ENCODE peak calls at places on chromosomes 5 and 9, in seven cellular contexts. J, E, B, U, K, T and Z are unnamed samples.

GRCh38 chr5:161846731-161847130 is 1.2 kb upstream of the GABRA1 start:
- DNase-seq in E (no peak), B (no peak), K (no peak), U (no peak), T (peak; percentile 65), J (no peak), Z (no peak)

GRCh38 chr5:102807878-102808502 is 52.9 kb downstream of the PAM start:
- DNase-seq in J (no peak), T (peak; percentile 70), E (no peak), B (no peak), U (no peak), K (no peak), Z (no peak)

GRCh38 chr9:2622361-2623045 is 916 bp downstream of the VLDLR start:
- DNase-seq in J (peak; percentile 52), E (peak; percentile 81), U (peak; percentile 78), T (peak; percentile 44), K (no peak), B (peak; percentile 70), Z (peak; percentile 34)

GRCh38 chr5:170430871-170431437 is 41.8 kb upstream of the KCNMB1 start:
- DNase-seq in U (no peak), E (no peak), K (no peak), T (peak; percentile 28), J (no peak), B (no peak), Z (no peak)

GRCh38 chr9:87765521-87765920 is 39.6 kb downstream of the CTSL start:
- DNase-seq in J (no peak), B (no peak), E (no peak), U (no peak), K (no peak), T (no peak), Z (no peak)

GRCh38 chr5:82308416-82308815 is 30.3 kb upstream of the RPS23 start:
- DNase-seq in U (no peak), K (no peak), B (no peak), E (no peak), J (no peak), T (no peak), Z (no peak)

GRCh38 chr5:71937906-71938698 is 169.2 kb upstream of the MAP1B start:
- DNase-seq in B (no peak), T (no peak), J (no peak), U (no peak), K (no peak), E (no peak), Z (no peak)

GRCh38 chr5:39267185-39267584 is 47.8 kb upstream of the FYB1 start:
- DNase-seq in B (no peak), E (no peak), U (no peak), K (no peak), T (no peak), J (no peak), Z (no peak)

GRCh38 chr5:159337291-159337974 is 7.1 kb upstream of the IL12B start:
- DNase-seq in J (no peak), U (no peak), B (peak; percentile 62), T (no peak), K (peak; percentile 84), E (no peak), Z (peak; percentile 75)

GRCh38 chr5:87394407-87394806 is 18.3 kb downstream of the CCNH start:
- DNase-seq in K (no peak), T (no peak), U (no peak), J (no peak), B (peak; percentile 73), E (no peak), Z (no peak)

GRCh38 chr5:174531782-174532191 is 192.6 kb upstream of the MSX2 start:
- DNase-seq in B (no peak), U (no peak), E (no peak), J (no peak), K (no peak), T (no peak), Z (no peak)

GRCh38 chr5:10162468-10162867 is 87.2 kb downstream of the ATPSCKMT start:
- DNase-seq in T (no peak), B (no peak), J (no peak), U (no peak), E (no peak), K (no peak), Z (no peak)

GRCh38 chr9:20944507-20944906 is 86.9 kb downstream of the HACD4 start:
- DNase-seq in B (no peak), J (no peak), K (no peak), U (no peak), T (no peak), E (no peak), Z (no peak)

GRCh38 chr9:92196909-92197308 is 81.7 kb upstream of the SPTLC1 start:
- DNase-seq in B (peak; percentile 8), T (peak; percentile 57), U (no peak), J (no peak), E (no peak), K (no peak), Z (no peak)

GRCh38 chr5:4191024-4191423 is 595.4 kb downstream of the IRX1 start:
- DNase-seq in T (no peak), K (no peak), E (no peak), B (no peak), U (no peak), J (no peak), Z (no peak)

GRCh38 chr9:82012255-82012654 is 23.7 kb downstream of the SPATA31D1 start:
- DNase-seq in E (no peak), B (no peak), J (no peak), T (no peak), K (no peak), U (no peak), Z (no peak)

GRCh38 chr5:124402144-124402581 is 344.3 kb downstream of the ZNF608 start:
- DNase-seq in E (no peak), J (no peak), U (no peak), T (peak; percentile 62), B (peak; percentile 67), K (no peak), Z (no peak)

GRCh38 chr9:126486276-126486675 is 127.5 kb upstream of the LMX1B start:
- DNase-seq in T (no peak), E (peak; percentile 52), U (no peak), K (no peak), B (no peak), J (no peak), Z (no peak)

GRCh38 chr5:177113566-177114424 is 19.8 kb upstream of the NSD1 start:
- DNase-seq in U (peak; percentile 88), E (peak; percentile 90), B (peak; percentile 87), J (peak; percentile 78), T (peak; percentile 82), K (peak; percentile 71), Z (peak; percentile 78)

GRCh38 chr9:109632817-109633216 is 134.7 kb upstream of the PTPN3 start:
- DNase-seq in K (no peak), E (no peak), B (no peak), T (no peak), J (no peak), U (no peak), Z (no peak)

GRCh38 chr9:76181020-76181641 is 213.1 kb downstream of the RFK start:
- DNase-seq in U (no peak), K (no peak), T (peak; percentile 34), E (peak; percentile 24), B (no peak), J (no peak), Z (peak; percentile 53)

GRCh38 chr9:89195149-89195797 is 16.7 kb upstream of the SHC3 start:
- DNase-seq in K (no peak), E (no peak), B (no peak), U (no peak), T (no peak), J (no peak), Z (no peak)

GRCh38 chr5:106923409-106923808 is 747.3 kb downstream of the EFNA5 start:
- DNase-seq in T (no peak), K (no peak), J (no peak), E (no peak), B (no peak), U (no peak), Z (no peak)

GRCh38 chr5:179819296-179820126 is 1.2 kb upstream of the SQSTM1 start:
- DNase-seq in E (peak; percentile 94), T (peak; percentile 88), U (peak; percentile 83), K (peak; percentile 70), J (peak; percentile 77), B (peak; percentile 74), Z (peak; percentile 77)

GRCh38 chr5:1642221-1642620 is 118.5 kb upstream of the LPCAT1 start:
- DNase-seq in E (no peak), B (no peak), T (no peak), U (peak; percentile 31), K (no peak), J (peak; percentile 19), Z (no peak)

DNA sequence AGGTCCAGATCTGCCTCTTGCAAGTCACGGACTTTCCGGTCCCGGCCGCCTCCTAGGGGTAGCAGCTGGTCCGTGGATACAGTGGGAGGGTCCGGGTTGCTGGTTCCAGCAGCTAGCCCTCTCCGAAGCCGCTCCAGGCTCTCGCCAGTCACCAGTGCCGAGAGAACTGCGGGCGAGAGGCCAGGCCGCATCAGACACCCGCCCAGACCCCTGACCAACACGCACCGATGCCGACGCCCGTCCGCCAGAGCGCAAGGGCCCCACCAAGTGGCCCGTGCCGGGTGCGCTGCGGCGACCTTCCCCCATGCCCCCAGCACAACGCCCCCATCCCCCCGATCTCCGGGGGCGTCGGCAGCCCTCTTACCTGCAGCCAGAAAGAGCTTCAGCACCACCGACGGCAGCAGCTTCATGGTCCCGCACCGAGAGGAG is 470 bp downstream of the HBEGF start:
- DNase-seq in J (peak; percentile 55), B (peak; percentile 67), T (peak; percentile 71), E (peak; percentile 91), U (peak; percentile 79), K (no peak), Z (peak; percentile 80)
- H3K4me1 ChIP-seq in J (peaks cover 4% of the 10 kb centered on the region), B (peaks cover 23% of the 10 kb centered on the region), T (peaks cover 12% of the 10 kb centered on the region), E (peaks cover 60% of the 10 kb centered on the region), U (peaks cover 16% of the 10 kb centered on the region), K (peaks cover 44% of the 10 kb centered on the region), Z (peaks cover 21% of the 10 kb centered on the region)

DNA sequence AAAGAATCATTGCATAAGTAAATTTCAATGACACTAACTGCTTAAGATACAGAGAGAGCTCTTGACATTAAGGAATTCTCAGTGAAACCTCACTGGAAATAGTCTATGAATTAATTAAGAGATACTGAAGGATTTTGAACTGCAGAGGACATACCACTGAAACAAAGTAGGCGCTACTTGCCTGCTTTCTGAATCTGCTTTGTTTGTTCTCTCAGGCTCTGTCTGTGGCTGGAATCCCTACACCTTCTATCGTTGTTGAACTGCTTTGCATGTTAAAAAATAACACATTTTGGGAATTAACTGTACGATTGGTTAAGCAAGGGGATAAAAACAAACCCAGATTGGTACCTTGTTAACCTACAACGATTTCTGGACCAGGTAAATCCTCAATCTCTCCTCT is 435.2 kb downstream of the PDE4D start:
- DNase-seq in K (no peak), J (no peak), B (no peak), E (no peak), T (no peak), U (no peak), Z (no peak)
- H3K4me1 ChIP-seq in K (no peaks in the 10 kb centered on the region), J (no peaks in the 10 kb centered on the region), B (no peaks in the 10 kb centered on the region), E (no peaks in the 10 kb centered on the region), T (peaks cover 6% of the 10 kb centered on the region), U (peaks cover 23% of the 10 kb centered on the region), Z (no peaks in the 10 kb centered on the region)

DNA sequence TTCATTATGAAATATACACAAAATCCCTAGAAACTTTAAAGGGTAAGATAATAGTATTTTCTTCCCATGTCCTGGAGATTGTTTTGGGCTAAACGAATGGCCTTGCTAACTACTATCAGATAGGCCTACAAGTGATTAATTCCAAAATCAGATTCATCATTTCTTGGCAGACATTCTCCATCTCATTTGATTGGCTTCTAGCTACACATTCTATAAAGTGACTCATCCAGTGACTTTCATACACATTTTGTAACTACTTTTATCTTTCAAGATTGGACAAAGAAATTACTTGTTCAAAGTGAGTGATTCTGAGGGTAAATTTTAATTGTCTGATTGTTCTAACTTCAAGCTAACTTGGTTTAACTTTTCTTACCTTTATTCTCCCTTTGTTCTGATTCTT is 93.3 kb downstream of the RAPGEF6 start:
- DNase-seq in T (no peak), J (no peak), K (no peak), E (no peak), U (no peak), B (no peak), Z (no peak)
- H3K4me1 ChIP-seq in T (no peaks in the 10 kb centered on the region), J (no peaks in the 10 kb centered on the region), K (peaks cover 77% of the 10 kb centered on the region), E (peaks cover 29% of the 10 kb centered on the region), U (no peaks in the 10 kb centered on the region), B (peaks cover 17% of the 10 kb centered on the region), Z (no peaks in the 10 kb centered on the region)

GRCh38 chr5:96819806-96820205 is 12.1 kb upstream of the ERAP1 start:
- DNase-seq in U (no peak), T (no peak), B (no peak), E (no peak), K (no peak), J (no peak), Z (no peak)
- H3K4me1 ChIP-seq in U (no peaks in the 10 kb centered on the region), T (no peaks in the 10 kb centered on the region), B (peaks cover 21% of the 10 kb centered on the region), E (peaks cover 24% of the 10 kb centered on the region), K (peaks cover 64% of the 10 kb centered on the region), J (no peaks in the 10 kb centered on the region), Z (peaks cover 42% of the 10 kb centered on the region)